ENCODE peak calls at places on chromosomes 16 and 17, in eight cellular contexts. One of them, this sample, is unnamed.

GRCh38 chr16:76222087-76222486 is 55.1 kb upstream of the CNTNAP4 start:
- DNase-seq in uterus: no peak
- DNase-seq in colonic mucosa: no peak
- DNase-seq in upper lobe of right lung: no peak
- DNase-seq in cardiac muscle cell: no peak
- DNase-seq in lower leg skin: no peak
- DNase-seq in fibroblast of the aortic adventitia: no peak
- DNase-seq in transverse colon: no peak
- DNase-seq in this sample: no peak

GRCh38 chr16:11748023-11748403 is 5.4 kb upstream of the TXNDC11 start:
- DNase-seq in uterus: no peak
- DNase-seq in colonic mucosa: no peak
- DNase-seq in upper lobe of right lung: no peak
- DNase-seq in cardiac muscle cell: no peak
- DNase-seq in lower leg skin: no peak
- DNase-seq in fibroblast of the aortic adventitia: no peak
- DNase-seq in transverse colon: no peak
- DNase-seq in this sample: no peak

GRCh38 chr17:77312786-77313599 is 172.2 kb downstream of the SEC14L1 start:
- DNase-seq in uterus: peak
- DNase-seq in colonic mucosa: peak
- DNase-seq in upper lobe of right lung: no peak
- DNase-seq in cardiac muscle cell: peak
- DNase-seq in lower leg skin: peak
- DNase-seq in fibroblast of the aortic adventitia: peak
- DNase-seq in transverse colon: peak
- DNase-seq in this sample: no peak

GRCh38 chr17:80168371-80168770 is 1.5 kb upstream of the CARD14 start:
- DNase-seq in uterus: no peak
- DNase-seq in colonic mucosa: no peak
- DNase-seq in upper lobe of right lung: no peak
- DNase-seq in cardiac muscle cell: no peak
- DNase-seq in lower leg skin: no peak
- DNase-seq in fibroblast of the aortic adventitia: peak
- DNase-seq in transverse colon: no peak
- DNase-seq in this sample: no peak

GRCh38 chr17:22142091-22142490 is 449.8 kb downstream of the KCNJ18 start:
- DNase-seq in uterus: no peak
- DNase-seq in colonic mucosa: no peak
- DNase-seq in upper lobe of right lung: no peak
- DNase-seq in cardiac muscle cell: no peak
- DNase-seq in lower leg skin: no peak
- DNase-seq in fibroblast of the aortic adventitia: no peak
- DNase-seq in transverse colon: no peak
- DNase-seq in this sample: no peak

GRCh38 chr16:66451548-66451947 is 24.5 kb downstream of the BEAN1 start:
- DNase-seq in uterus: no peak
- DNase-seq in colonic mucosa: no peak
- DNase-seq in upper lobe of right lung: no peak
- DNase-seq in cardiac muscle cell: no peak
- DNase-seq in lower leg skin: peak
- DNase-seq in fibroblast of the aortic adventitia: no peak
- DNase-seq in transverse colon: no peak
- DNase-seq in this sample: no peak

GRCh38 chr16:87806608-87807546 is 41.1 kb upstream of the KLHDC4 start:
- DNase-seq in uterus: no peak
- DNase-seq in colonic mucosa: peak
- DNase-seq in upper lobe of right lung: peak
- DNase-seq in cardiac muscle cell: peak
- DNase-seq in lower leg skin: peak
- DNase-seq in fibroblast of the aortic adventitia: peak
- DNase-seq in transverse colon: peak
- DNase-seq in this sample: peak

GRCh38 chr17:18257747-18258355 is 687 bp downstream of the FLII start:
- DNase-seq in uterus: peak
- DNase-seq in colonic mucosa: peak
- DNase-seq in upper lobe of right lung: peak
- DNase-seq in cardiac muscle cell: peak
- DNase-seq in lower leg skin: peak
- DNase-seq in fibroblast of the aortic adventitia: peak
- DNase-seq in transverse colon: peak
- DNase-seq in this sample: no peak

GRCh38 chr16:65113441-65113840 is 8.4 kb downstream of the CDH11 start:
- DNase-seq in uterus: no peak
- DNase-seq in colonic mucosa: no peak
- DNase-seq in upper lobe of right lung: no peak
- DNase-seq in cardiac muscle cell: no peak
- DNase-seq in lower leg skin: no peak
- DNase-seq in fibroblast of the aortic adventitia: no peak
- DNase-seq in transverse colon: no peak
- DNase-seq in this sample: no peak

GRCh38 chr16:71963125-71963875 is 36.9 kb downstream of the PKD1L3 start:
- DNase-seq in uterus: no peak
- DNase-seq in colonic mucosa: no peak
- DNase-seq in upper lobe of right lung: no peak
- DNase-seq in cardiac muscle cell: no peak
- DNase-seq in lower leg skin: peak
- DNase-seq in fibroblast of the aortic adventitia: no peak
- DNase-seq in transverse colon: no peak
- DNase-seq in this sample: no peak

GRCh38 chr17:63826468-63827001 is 696 bp upstream of the PSMC5 start:
- DNase-seq in uterus: no peak
- DNase-seq in colonic mucosa: no peak
- DNase-seq in upper lobe of right lung: no peak
- DNase-seq in cardiac muscle cell: no peak
- DNase-seq in lower leg skin: no peak
- DNase-seq in fibroblast of the aortic adventitia: no peak
- DNase-seq in transverse colon: peak
- DNase-seq in this sample: no peak

GRCh38 chr17:9935408-9935807 is 30.3 kb upstream of the RCVRN start:
- DNase-seq in uterus: no peak
- DNase-seq in colonic mucosa: no peak
- DNase-seq in upper lobe of right lung: no peak
- DNase-seq in cardiac muscle cell: peak
- DNase-seq in lower leg skin: no peak
- DNase-seq in fibroblast of the aortic adventitia: no peak
- DNase-seq in transverse colon: no peak
- DNase-seq in this sample: no peak

GRCh38 chr17:39304188-39304587 is 78.4 kb upstream of the STAC2 start:
- DNase-seq in uterus: no peak
- DNase-seq in colonic mucosa: no peak
- DNase-seq in upper lobe of right lung: no peak
- DNase-seq in cardiac muscle cell: no peak
- DNase-seq in lower leg skin: no peak
- DNase-seq in fibroblast of the aortic adventitia: no peak
- DNase-seq in transverse colon: no peak
- DNase-seq in this sample: no peak

GRCh38 chr16:69595127-69596036 is 29.6 kb downstream of the NFAT5 start:
- DNase-seq in uterus: no peak
- DNase-seq in colonic mucosa: no peak
- DNase-seq in upper lobe of right lung: no peak
- DNase-seq in cardiac muscle cell: peak
- DNase-seq in lower leg skin: no peak
- DNase-seq in fibroblast of the aortic adventitia: peak
- DNase-seq in transverse colon: no peak
- DNase-seq in this sample: no peak

GRCh38 chr17:64732336-64733006 is 70.4 kb upstream of the SMURF2 start:
- DNase-seq in uterus: no peak
- DNase-seq in colonic mucosa: no peak
- DNase-seq in upper lobe of right lung: no peak
- DNase-seq in cardiac muscle cell: peak
- DNase-seq in lower leg skin: peak
- DNase-seq in fibroblast of the aortic adventitia: peak
- DNase-seq in transverse colon: no peak
- DNase-seq in this sample: no peak

DNA sequence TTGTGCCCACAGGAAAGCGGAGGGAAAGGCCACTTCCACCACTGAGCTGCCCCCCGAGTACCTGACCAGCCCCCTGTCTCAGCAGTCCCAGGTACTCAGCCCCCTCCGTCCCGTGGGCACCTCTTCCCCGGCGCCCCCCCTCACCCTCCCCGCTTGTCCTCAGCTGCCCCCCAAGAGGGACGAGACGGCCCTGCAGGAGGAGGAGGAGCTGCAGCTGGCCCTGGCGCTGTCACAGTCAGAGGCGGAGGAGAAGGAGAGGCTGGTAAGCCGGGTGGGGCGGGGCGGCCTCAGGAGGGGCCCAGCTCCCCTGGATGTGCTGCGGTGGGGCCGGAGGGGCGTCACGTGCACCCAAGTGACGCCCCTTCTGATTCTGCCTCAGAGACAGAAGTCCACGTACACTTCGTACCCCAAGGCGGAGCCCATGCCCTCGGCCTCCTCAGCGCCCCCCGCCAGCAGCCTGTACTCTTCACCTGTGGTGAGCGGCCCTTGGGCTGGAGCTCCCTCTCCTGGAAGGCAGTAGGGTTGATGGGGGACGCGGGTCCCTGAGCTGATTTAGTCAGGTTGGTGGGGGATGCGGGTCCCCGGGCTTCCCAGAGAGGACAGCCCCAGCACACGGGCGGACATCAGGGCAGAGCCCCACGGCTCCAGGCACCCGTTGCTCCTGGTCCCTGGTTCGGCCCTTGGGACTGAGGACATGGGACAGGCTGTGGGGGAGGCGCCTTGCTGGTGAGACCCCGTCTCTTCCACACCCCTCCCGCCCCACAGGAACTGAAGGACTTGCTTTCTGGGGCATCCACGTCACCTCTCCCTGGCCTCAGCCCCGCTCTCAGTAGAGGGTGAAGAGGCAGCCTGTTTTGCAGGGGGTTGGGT is 9.4 kb upstream of the MRPL12 start:
- DNase-seq in uterus: no peak
- DNase-seq in colonic mucosa: no peak
- DNase-seq in upper lobe of right lung: no peak
- DNase-seq in cardiac muscle cell: no peak
- DNase-seq in lower leg skin: no peak
- DNase-seq in fibroblast of the aortic adventitia: no peak
- DNase-seq in transverse colon: no peak
- DNase-seq in this sample: no peak
- TF ChIP-seq CTCF in uterus: no peak
- TF ChIP-seq CTCF in colonic mucosa: no peak
- TF ChIP-seq CTCF in upper lobe of right lung: no peak
- TF ChIP-seq CTCF in cardiac muscle cell: no peak
- TF ChIP-seq CTCF in lower leg skin: no peak
- TF ChIP-seq CTCF in fibroblast of the aortic adventitia: no peak
- TF ChIP-seq CTCF in transverse colon: no peak
- TF ChIP-seq CTCF in this sample: no peak

GRCh38 chr17:37176683-37177082 is 199.1 kb upstream of the C17orf78 start:
- DNase-seq in uterus: no peak
- DNase-seq in colonic mucosa: no peak
- DNase-seq in upper lobe of right lung: no peak
- DNase-seq in cardiac muscle cell: no peak
- DNase-seq in lower leg skin: no peak
- DNase-seq in fibroblast of the aortic adventitia: peak
- DNase-seq in transverse colon: no peak
- DNase-seq in this sample: no peak

GRCh38 chr17:37180371-37180770 is 195.4 kb upstream of the C17orf78 start:
- DNase-seq in uterus: no peak
- DNase-seq in colonic mucosa: no peak
- DNase-seq in upper lobe of right lung: no peak
- DNase-seq in cardiac muscle cell: no peak
- DNase-seq in lower leg skin: no peak
- DNase-seq in fibroblast of the aortic adventitia: no peak
- DNase-seq in transverse colon: no peak
- DNase-seq in this sample: no peak

GRCh38 chr17:37179893-37180292 is 195.9 kb upstream of the C17orf78 start:
- DNase-seq in uterus: no peak
- DNase-seq in colonic mucosa: no peak
- DNase-seq in upper lobe of right lung: no peak
- DNase-seq in cardiac muscle cell: peak
- DNase-seq in lower leg skin: no peak
- DNase-seq in fibroblast of the aortic adventitia: peak
- DNase-seq in transverse colon: no peak
- DNase-seq in this sample: no peak

GRCh38 chr17:37182786-37183185 is 193.0 kb upstream of the C17orf78 start:
- DNase-seq in uterus: no peak
- DNase-seq in colonic mucosa: no peak
- DNase-seq in upper lobe of right lung: no peak
- DNase-seq in cardiac muscle cell: peak
- DNase-seq in lower leg skin: no peak
- DNase-seq in fibroblast of the aortic adventitia: no peak
- DNase-seq in transverse colon: no peak
- DNase-seq in this sample: no peak

DNA sequence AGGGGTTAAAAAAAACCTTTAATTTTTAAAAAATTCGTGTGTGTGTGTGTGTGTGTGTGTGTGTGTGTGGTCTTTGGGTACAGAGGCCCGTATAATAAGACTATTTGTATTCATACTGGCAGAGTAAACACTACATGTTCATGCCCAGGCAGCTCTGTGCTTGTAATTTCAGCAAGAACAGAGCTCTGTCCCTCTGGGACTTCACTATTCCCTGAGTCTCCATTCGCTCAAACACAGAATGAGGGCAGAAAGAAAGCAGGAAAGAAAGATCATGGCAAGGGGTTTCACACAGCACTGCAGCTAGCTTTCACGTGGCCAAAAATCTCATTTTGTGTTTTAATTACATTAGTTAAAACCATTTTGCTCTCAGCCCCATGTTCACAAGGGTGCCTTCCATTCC is 198.6 kb upstream of the C17orf78 start:
- DNase-seq in uterus: no peak
- DNase-seq in colonic mucosa: no peak
- DNase-seq in upper lobe of right lung: no peak
- DNase-seq in cardiac muscle cell: no peak
- DNase-seq in lower leg skin: no peak
- DNase-seq in fibroblast of the aortic adventitia: no peak
- DNase-seq in transverse colon: no peak
- DNase-seq in this sample: no peak
- H3K4me3 ChIP-seq in uterus: no peak
- H3K4me3 ChIP-seq in colonic mucosa: no peak
- H3K4me3 ChIP-seq in upper lobe of right lung: no peak
- H3K4me3 ChIP-seq in cardiac muscle cell: no peak
- H3K4me3 ChIP-seq in lower leg skin: no peak
- H3K4me3 ChIP-seq in fibroblast of the aortic adventitia: no peak
- H3K4me3 ChIP-seq in transverse colon: no peak
- H3K4me3 ChIP-seq in this sample: no peak

DNA sequence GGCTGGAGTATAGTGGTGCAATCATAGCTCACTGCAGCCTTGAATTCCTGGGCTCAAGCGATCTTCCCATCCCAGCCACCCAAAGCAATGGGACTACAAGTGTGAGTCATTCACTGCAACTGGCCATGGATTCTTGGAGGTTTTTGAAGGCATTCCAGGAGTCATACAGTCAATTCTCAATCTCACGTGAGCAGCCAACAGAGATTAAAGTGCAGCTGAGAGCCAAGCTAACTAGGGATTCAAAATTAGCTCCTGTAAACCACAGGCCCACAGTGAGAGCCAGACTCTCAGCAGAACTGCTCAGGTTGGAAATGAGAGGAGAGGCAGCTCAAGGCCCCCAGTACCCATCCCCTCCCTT is 30.2 kb downstream of the XPO6 start:
- DNase-seq in uterus: peak
- DNase-seq in colonic mucosa: peak
- DNase-seq in upper lobe of right lung: no peak
- DNase-seq in cardiac muscle cell: peak
- DNase-seq in lower leg skin: no peak
- DNase-seq in fibroblast of the aortic adventitia: peak
- DNase-seq in transverse colon: no peak
- DNase-seq in this sample: no peak
- TF ChIP-seq CTCF in uterus: no peak
- TF ChIP-seq CTCF in colonic mucosa: no peak
- TF ChIP-seq CTCF in upper lobe of right lung: no peak
- TF ChIP-seq CTCF in cardiac muscle cell: no peak
- TF ChIP-seq CTCF in lower leg skin: no peak
- TF ChIP-seq CTCF in fibroblast of the aortic adventitia: no peak
- TF ChIP-seq CTCF in transverse colon: no peak
- TF ChIP-seq CTCF in this sample: no peak

GRCh38 chr17:78477913-78478756 is 99.1 kb downstream of the DNAH17 start:
- DNase-seq in uterus: no peak
- DNase-seq in colonic mucosa: no peak
- DNase-seq in upper lobe of right lung: no peak
- DNase-seq in cardiac muscle cell: no peak
- DNase-seq in lower leg skin: no peak
- DNase-seq in fibroblast of the aortic adventitia: no peak
- DNase-seq in transverse colon: no peak
- DNase-seq in this sample: no peak
- H3K4me3 ChIP-seq in uterus: no peak
- H3K4me3 ChIP-seq in colonic mucosa: no peak
- H3K4me3 ChIP-seq in upper lobe of right lung: no peak
- H3K4me3 ChIP-seq in cardiac muscle cell: no peak
- H3K4me3 ChIP-seq in lower leg skin: no peak
- H3K4me3 ChIP-seq in fibroblast of the aortic adventitia: no peak
- H3K4me3 ChIP-seq in transverse colon: no peak
- H3K4me3 ChIP-seq in this sample: no peak